ENCODE peak calls at places on chromosomes 16 and 17, in ten cellular contexts. W is heart left ventricle; X is colonic mucosa; M is HepG2; L is heart right ventricle; S is CD8-positive, alpha-beta T cell; N is GM23338; F is mesendoderm; E is A549; Q is fibroblast of lung. C is an unnamed sample.

GRCh38 chr17:66306413-66306812 is 4.0 kb downstream of the PRKCA start:
- DNase-seq in W (no peak), X (no peak), M (no peak), L (no peak), S (no peak), N (no peak), F (no peak), E (no peak), Q (peak; percentile 68), C (no peak)

GRCh38 chr17:42274812-42275526 is 1.2 kb downstream of the STAT5B start:
- DNase-seq in W (no peak), X (no peak), M (no peak), L (no peak), S (no peak), N (no peak), F (no peak), E (no peak), Q (no peak), C (peak; percentile 32)

GRCh38 chr16:84548971-84549844 is 44.7 kb upstream of the MEAK7 start:
- DNase-seq in W (peak; percentile 39), X (no peak), M (no peak), L (no peak), S (peak; percentile 33), N (no peak), F (no peak), E (no peak), Q (no peak), C (no peak)

GRCh38 chr17:17186051-17186450 is 20.1 kb downstream of the PLD6 start:
- DNase-seq in W (no peak), X (no peak), M (no peak), L (no peak), S (no peak), N (no peak), F (peak; percentile 58), E (no peak), Q (no peak), C (no peak)

GRCh38 chr16:67329901-67330300 is 3.3 kb downstream of the LRRC36 start:
- DNase-seq in W (no peak), X (no peak), M (no peak), L (no peak), S (no peak), N (no peak), F (no peak), E (no peak), Q (no peak), C (no peak)

GRCh38 chr16:30660424-30661251 is 2.4 kb downstream of the FBRS start:
- DNase-seq in W (no peak), X (peak; percentile 89), M (no peak), L (no peak), S (peak; percentile 77), N (no peak), F (no peak), E (no peak), Q (no peak), C (no peak)

GRCh38 chr16:2469399-2470233 is 1.5 kb upstream of the NTN3 start:
- DNase-seq in W (no peak), X (no peak), M (no peak), L (no peak), S (no peak), N (no peak), F (no peak), E (peak; percentile 32), Q (no peak), C (no peak)

GRCh38 chr16:88815901-88816589 is 4.3 kb upstream of the APRT start:
- DNase-seq in W (no peak), X (peak; percentile 62), M (peak; percentile 35), L (no peak), S (peak; percentile 63), N (peak; percentile 63), F (no peak), E (peak; percentile 37), Q (no peak), C (no peak)

GRCh38 chr17:8799001-8799850 is at the start of gene MFSD6L:
- DNase-seq in W (no peak), X (peak; percentile 80), M (no peak), L (no peak), S (no peak), N (peak; percentile 91), F (peak; percentile 76), E (no peak), Q (no peak), C (no peak)

GRCh38 chr16:58413359-58413758 is 21.1 kb downstream of the GINS3 start:
- DNase-seq in W (no peak), X (no peak), M (no peak), L (no peak), S (no peak), N (no peak), F (no peak), E (no peak), Q (no peak), C (no peak)

GRCh38 chr16:70253291-70254094 is 1.8 kb upstream of the EXOSC6 start:
- DNase-seq in W (no peak), X (peak; percentile 46), M (peak; percentile 45), L (no peak), S (peak; percentile 28), N (peak; percentile 86), F (peak; percentile 76), E (peak; percentile 56), Q (peak; percentile 47), C (peak; percentile 54)

DNA sequence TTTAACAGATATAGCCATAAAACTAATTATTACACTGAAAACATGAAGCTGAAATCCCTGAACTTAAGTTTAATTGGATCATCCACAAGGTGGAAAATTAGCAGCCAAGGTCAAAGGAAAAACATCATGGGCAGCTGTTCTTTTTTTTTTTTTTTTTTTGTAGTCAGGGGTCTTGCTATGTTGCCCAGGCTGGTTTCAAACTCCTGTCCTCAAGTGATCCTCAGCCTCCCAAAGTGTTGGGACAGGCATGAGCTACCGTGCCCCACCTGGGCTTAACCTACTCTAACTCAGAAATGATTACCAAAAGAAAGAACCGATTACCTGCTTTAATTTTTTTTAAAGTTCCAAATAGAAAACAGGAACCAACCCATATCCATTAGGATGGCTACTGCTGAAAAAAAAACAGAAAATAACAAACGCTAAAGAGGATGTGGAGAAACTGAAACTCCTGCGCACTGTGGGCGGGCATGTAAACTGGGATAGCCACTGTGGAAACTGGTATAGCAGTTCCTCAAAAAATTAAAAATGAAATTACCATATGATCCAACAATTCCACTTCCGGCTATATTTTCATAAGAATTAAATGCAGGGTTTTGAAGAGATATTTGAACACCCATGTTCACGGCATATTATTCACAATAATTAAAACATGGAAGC is 8.6 kb downstream of the CMC2 start:
- DNase-seq in W (no peak), X (no peak), M (no peak), L (no peak), S (no peak), N (no peak), F (no peak), E (no peak), Q (no peak), C (no peak)
- H3K27ac ChIP-seq in W (no peak overlapping the region), X (peak overlapping the region; percentile 19), M (peak overlapping the region; percentile 72), L (peak overlapping the region; percentile 14), S (no peak overlapping the region), N (no peak overlapping the region), F (no peak overlapping the region), E (peak overlapping the region; percentile 83), Q (no peak overlapping the region), C (no peak overlapping the region)

GRCh38 chr17:49002766-49003165 is 5.6 kb downstream of the IGF2BP1 start:
- DNase-seq in W (no peak), X (no peak), M (no peak), L (no peak), S (no peak), N (no peak), F (no peak), E (no peak), Q (no peak), C (no peak)

GRCh38 chr17:49000943-49001342 is 3.8 kb downstream of the IGF2BP1 start:
- DNase-seq in W (no peak), X (no peak), M (no peak), L (no peak), S (no peak), N (no peak), F (no peak), E (no peak), Q (peak; percentile 54), C (no peak)

GRCh38 chr17:49003557-49004511 is 6.6 kb downstream of the IGF2BP1 start:
- DNase-seq in W (no peak), X (no peak), M (no peak), L (no peak), S (no peak), N (peak; percentile 75), F (peak; percentile 89), E (no peak), Q (peak; percentile 52), C (peak; percentile 50)

GRCh38 chr17:49002331-49002730 is 5.1 kb downstream of the IGF2BP1 start:
- DNase-seq in W (no peak), X (no peak), M (no peak), L (no peak), S (no peak), N (no peak), F (no peak), E (no peak), Q (no peak), C (no peak)

GRCh38 chr17:49001671-49002070 is 4.5 kb downstream of the IGF2BP1 start:
- DNase-seq in W (no peak), X (no peak), M (no peak), L (no peak), S (no peak), N (no peak), F (no peak), E (no peak), Q (no peak), C (no peak)
- H3K4me3 ChIP-seq in W (no peak overlapping the region), X (no peak overlapping the region), M (peak overlapping the region; percentile 87), L (no peak overlapping the region), S (no peak overlapping the region), N (peak overlapping the region; percentile 78), F (no peak overlapping the region), E (peak overlapping the region; percentile 60), Q (no peak overlapping the region), C (no peak overlapping the region)

DNA sequence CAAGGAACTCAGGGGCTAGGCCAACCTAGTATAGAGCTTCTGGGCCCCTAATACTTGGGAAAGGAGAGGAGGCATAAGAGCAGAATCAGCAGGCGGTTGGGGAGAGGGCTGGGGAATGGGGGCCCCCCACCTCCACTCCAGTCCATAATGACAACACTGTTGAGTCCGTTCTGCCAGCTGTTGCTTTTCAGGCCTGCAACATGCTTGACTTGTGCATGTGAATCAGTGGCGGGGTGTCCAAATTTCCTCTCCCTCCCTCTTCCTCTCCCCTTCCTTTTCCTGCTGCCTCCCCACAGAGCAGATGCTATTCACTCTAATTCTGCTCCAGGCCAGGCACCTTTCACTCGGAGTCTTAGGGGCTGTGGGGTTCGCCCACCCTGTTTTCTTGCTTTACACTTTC is 31.7 kb downstream of the SGSM2 start:
- DNase-seq in W (no peak), X (no peak), M (no peak), L (no peak), S (no peak), N (no peak), F (no peak), E (no peak), Q (peak; percentile 28), C (no peak)
- H3K27ac ChIP-seq in W (no peak overlapping the region), X (no peak overlapping the region), M (no peak overlapping the region), L (no peak overlapping the region), S (no peak overlapping the region), N (no peak overlapping the region), F (no peak overlapping the region), E (no peak overlapping the region), Q (no peak overlapping the region), C (no peak overlapping the region)

DNA sequence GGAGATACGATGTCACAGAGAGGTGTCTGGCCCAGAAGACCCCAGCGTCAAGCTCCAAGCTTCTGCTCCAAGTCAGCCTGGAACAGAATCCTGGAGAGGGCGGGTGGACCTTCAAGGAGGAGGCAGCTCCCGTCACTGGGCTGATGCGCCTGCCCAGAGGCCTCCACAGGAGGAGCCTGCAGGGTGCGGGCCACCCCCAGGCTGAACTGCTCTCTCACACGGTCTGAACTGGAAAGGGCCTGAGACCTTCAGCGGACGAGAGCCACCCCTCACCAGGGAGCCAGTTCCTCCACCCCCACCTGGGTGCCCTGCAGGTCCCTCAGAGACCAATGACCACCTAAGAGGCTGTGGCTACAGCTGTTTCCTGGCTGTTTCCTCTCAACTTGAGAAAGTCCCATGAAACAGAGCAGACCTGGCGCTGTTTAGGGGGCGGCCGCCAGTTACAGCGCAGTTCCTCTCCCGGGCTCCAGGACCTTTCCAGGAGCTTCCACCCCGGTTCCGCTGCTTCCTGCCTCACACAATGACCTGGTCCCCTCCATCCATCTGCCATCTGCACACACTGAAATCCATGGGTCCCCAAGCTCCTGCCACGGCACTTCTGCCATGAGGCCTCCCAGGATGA is 36.0 kb upstream of the KLHDC4 start:
- DNase-seq in W (no peak), X (no peak), M (no peak), L (no peak), S (no peak), N (no peak), F (no peak), E (no peak), Q (no peak), C (no peak)
- H3K4me3 ChIP-seq in W (no peak overlapping the region), X (no peak overlapping the region), M (no peak overlapping the region), L (no peak overlapping the region), S (no peak overlapping the region), N (no peak overlapping the region), F (no peak overlapping the region), E (no peak overlapping the region), Q (no peak overlapping the region), C (no peak overlapping the region)

C was measured in right atrium auricular region.